ENCODE peak calls at places on chromosome 21, in eight cellular contexts. Z is KG1, O is HEK293T, Y is HCEC 1CT, R is iPS-NIHi11, L is epithelial cell of proximal tubule, B is K562, V is smooth muscle cell of the brain vasculature. E is an unnamed sample.

GRCh38 chr21:44865561-44866280 is 7.8 kb downstream of the PTTG1IP start:
- DNase-seq in Y (no peak), V (no peak), O (no peak), L (no peak), Z (no peak), R (no peak), B (no peak), E (no peak)

GRCh38 chr21:45998871-45999580 is 17.5 kb downstream of the COL6A1 start:
- DNase-seq in Y (no peak), V (no peak), R (peak), O (no peak), L (no peak), B (no peak), Z (no peak), E (no peak)

GRCh38 chr21:38699048-38699447 is 106.7 kb upstream of the ETS2 start:
- DNase-seq in Z (no peak), Y (no peak), R (peak), B (peak), O (peak), V (no peak), L (no peak), E (no peak)

GRCh38 chr21:37855568-37856391 is 60.5 kb downstream of the KCNJ6 start:
- DNase-seq in O (no peak), Y (peak), L (no peak), R (no peak), V (no peak), Z (no peak), B (no peak), E (peak)

GRCh38 chr21:15140321-15141019 is 75.7 kb upstream of the NRIP1 start:
- DNase-seq in O (no peak), Z (no peak), R (peak), B (no peak), L (peak), V (no peak), Y (no peak), E (no peak)

GRCh38 chr21:42548687-42549406 is 35.2 kb downstream of the SLC37A1 start:
- DNase-seq in R (no peak), Y (no peak), O (no peak), Z (no peak), B (no peak), L (no peak), V (no peak), E (no peak)

GRCh38 chr21:31993826-31994791 is 121.3 kb downstream of the HUNK start:
- DNase-seq in B (no peak), Y (no peak), L (no peak), R (no peak), Z (no peak), V (peak), O (no peak), E (no peak)

GRCh38 chr21:36697473-36698159 is 1.3 kb upstream of the SIM2 start:
- DNase-seq in B (no peak), Z (no peak), L (no peak), R (peak), V (no peak), O (no peak), Y (no peak), E (no peak)

GRCh38 chr21:17231771-17232170 is 281.1 kb upstream of the CXADR start:
- DNase-seq in Y (no peak), O (no peak), V (no peak), L (no peak), B (no peak), R (no peak), Z (no peak), E (no peak)

GRCh38 chr21:45910548-45911221 is 70.9 kb upstream of the COL6A1 start:
- DNase-seq in V (no peak), R (no peak), Z (no peak), O (no peak), Y (no peak), L (no peak), B (no peak), E (no peak)

GRCh38 chr21:45226540-45227326 is 61.0 kb downstream of the POFUT2 start:
- DNase-seq in R (no peak), B (no peak), Z (no peak), Y (peak), O (no peak), L (no peak), V (no peak), E (peak)

GRCh38 chr21:40053007-40053406 is 185.8 kb downstream of the PCP4 start:
- DNase-seq in Y (no peak), B (no peak), V (no peak), R (no peak), Z (no peak), O (no peak), L (no peak), E (no peak)

GRCh38 chr21:34950980-34951379 is 98.1 kb downstream of the RUNX1 start:
- DNase-seq in O (no peak), V (no peak), Z (no peak), Y (no peak), L (no peak), R (no peak), B (peak), E (no peak)

GRCh38 chr21:37243961-37244360 is 23.2 kb downstream of the VPS26C start:
- DNase-seq in R (no peak), Z (no peak), O (no peak), V (no peak), B (no peak), Y (no peak), L (no peak), E (no peak)

GRCh38 chr21:26834181-26834945 is 10.8 kb downstream of the ADAMTS1 start:
- DNase-seq in Z (no peak), B (no peak), O (no peak), R (no peak), L (no peak), V (no peak), Y (peak), E (peak)

GRCh38 chr21:16180613-16181012 is 450.8 kb downstream of the USP25 start:
- DNase-seq in L (no peak), O (no peak), V (no peak), B (no peak), Z (no peak), Y (no peak), R (no peak), E (no peak)

GRCh38 chr21:32768530-32768929 is 3.0 kb downstream of the PAXBP1 start:
- DNase-seq in Z (no peak), V (no peak), O (no peak), Y (no peak), L (no peak), R (no peak), B (no peak), E (no peak)

GRCh38 chr21:42518216-42518615 is 4.6 kb downstream of the SLC37A1 start:
- DNase-seq in V (peak), B (no peak), Y (no peak), L (peak), Z (no peak), O (no peak), R (no peak), E (peak)

GRCh38 chr21:38950388-38951094 is 144.8 kb downstream of the ETS2 start:
- DNase-seq in L (no peak), Y (peak), V (no peak), B (no peak), O (no peak), R (no peak), Z (no peak), E (peak)

GRCh38 chr21:41923641-41924342 is 30.0 kb downstream of the C2CD2 start:
- DNase-seq in Z (peak), Y (peak), B (no peak), V (no peak), L (no peak), R (no peak), O (no peak), E (no peak)